ENCODE peak calls at places on chromosomes 3 and 15, in ten cellular contexts. One of them, this sample, is unnamed.

GRCh38 chr3:196246612-196247308 is 30.4 kb downstream of the SLC51A start:
- DNase-seq in A549: no peak
- DNase-seq in uterus: no peak
- DNase-seq in adrenal gland: no peak
- DNase-seq in GM23248: peak; percentile 34
- DNase-seq in WERI-Rb-1: no peak
- DNase-seq in ovary: no peak
- DNase-seq in PC-3: peak; percentile 87
- DNase-seq in naive thymus-derived CD4-positive, alpha-beta T cell: no peak
- DNase-seq in Peyer's patch: no peak
- DNase-seq in this sample: no peak

GRCh38 chr3:53845881-53846133 is 412 bp downstream of the CHDH start:
- DNase-seq in A549: no peak
- DNase-seq in uterus: no peak
- DNase-seq in adrenal gland: no peak
- DNase-seq in GM23248: no peak
- DNase-seq in WERI-Rb-1: no peak
- DNase-seq in ovary: no peak
- DNase-seq in PC-3: no peak
- DNase-seq in naive thymus-derived CD4-positive, alpha-beta T cell: no peak
- DNase-seq in Peyer's patch: no peak
- DNase-seq in this sample: no peak

GRCh38 chr15:56798639-56799038 is 65.3 kb upstream of the ZNF280D start:
- DNase-seq in A549: no peak
- DNase-seq in uterus: no peak
- DNase-seq in adrenal gland: no peak
- DNase-seq in GM23248: no peak
- DNase-seq in WERI-Rb-1: no peak
- DNase-seq in ovary: no peak
- DNase-seq in PC-3: no peak
- DNase-seq in naive thymus-derived CD4-positive, alpha-beta T cell: no peak
- DNase-seq in Peyer's patch: no peak
- DNase-seq in this sample: no peak

GRCh38 chr3:135802171-135802570 is 163.4 kb upstream of the PPP2R3A start:
- DNase-seq in A549: no peak
- DNase-seq in uterus: no peak
- DNase-seq in adrenal gland: peak; percentile 29
- DNase-seq in GM23248: no peak
- DNase-seq in WERI-Rb-1: no peak
- DNase-seq in ovary: no peak
- DNase-seq in PC-3: no peak
- DNase-seq in naive thymus-derived CD4-positive, alpha-beta T cell: no peak
- DNase-seq in Peyer's patch: no peak
- DNase-seq in this sample: no peak

GRCh38 chr3:16112910-16113504 is 61.5 kb upstream of the GALNT15 start:
- DNase-seq in A549: no peak
- DNase-seq in uterus: no peak
- DNase-seq in adrenal gland: peak; percentile 39
- DNase-seq in GM23248: peak; percentile 93
- DNase-seq in WERI-Rb-1: no peak
- DNase-seq in ovary: no peak
- DNase-seq in PC-3: peak; percentile 25
- DNase-seq in naive thymus-derived CD4-positive, alpha-beta T cell: no peak
- DNase-seq in Peyer's patch: no peak
- DNase-seq in this sample: no peak

GRCh38 chr3:70061111-70061510 is 61.6 kb downstream of the SAMMSON start:
- DNase-seq in A549: no peak
- DNase-seq in uterus: no peak
- DNase-seq in adrenal gland: no peak
- DNase-seq in GM23248: no peak
- DNase-seq in WERI-Rb-1: no peak
- DNase-seq in ovary: no peak
- DNase-seq in PC-3: no peak
- DNase-seq in naive thymus-derived CD4-positive, alpha-beta T cell: no peak
- DNase-seq in Peyer's patch: no peak
- DNase-seq in this sample: no peak

GRCh38 chr15:63195257-63196023 is 6.0 kb downstream of the RAB8B start:
- DNase-seq in A549: no peak
- DNase-seq in uterus: no peak
- DNase-seq in adrenal gland: peak; percentile 19
- DNase-seq in GM23248: no peak
- DNase-seq in WERI-Rb-1: no peak
- DNase-seq in ovary: peak; percentile 54
- DNase-seq in PC-3: no peak
- DNase-seq in naive thymus-derived CD4-positive, alpha-beta T cell: no peak
- DNase-seq in Peyer's patch: no peak
- DNase-seq in this sample: no peak

GRCh38 chr3:36032180-36032895 is 348.0 kb upstream of the STAC start:
- DNase-seq in A549: no peak
- DNase-seq in uterus: no peak
- DNase-seq in adrenal gland: no peak
- DNase-seq in GM23248: no peak
- DNase-seq in WERI-Rb-1: peak; percentile 85
- DNase-seq in ovary: no peak
- DNase-seq in PC-3: no peak
- DNase-seq in naive thymus-derived CD4-positive, alpha-beta T cell: no peak
- DNase-seq in Peyer's patch: no peak
- DNase-seq in this sample: no peak

GRCh38 chr15:78077860-78078187 is 313 bp upstream of the TBC1D2B start:
- DNase-seq in A549: no peak
- DNase-seq in uterus: no peak
- DNase-seq in adrenal gland: no peak
- DNase-seq in GM23248: peak; percentile 51
- DNase-seq in WERI-Rb-1: no peak
- DNase-seq in ovary: no peak
- DNase-seq in PC-3: peak; percentile 38
- DNase-seq in naive thymus-derived CD4-positive, alpha-beta T cell: no peak
- DNase-seq in Peyer's patch: no peak
- DNase-seq in this sample: no peak

GRCh38 chr15:78082743-78083110 is 5.2 kb upstream of the TBC1D2B start:
- DNase-seq in A549: no peak
- DNase-seq in uterus: no peak
- DNase-seq in adrenal gland: no peak
- DNase-seq in GM23248: no peak
- DNase-seq in WERI-Rb-1: no peak
- DNase-seq in ovary: no peak
- DNase-seq in PC-3: no peak
- DNase-seq in naive thymus-derived CD4-positive, alpha-beta T cell: no peak
- DNase-seq in Peyer's patch: peak; percentile 39
- DNase-seq in this sample: no peak

GRCh38 chr15:78079296-78080087 is 2.0 kb upstream of the TBC1D2B start:
- DNase-seq in A549: no peak
- DNase-seq in uterus: no peak
- DNase-seq in adrenal gland: no peak
- DNase-seq in GM23248: no peak
- DNase-seq in WERI-Rb-1: no peak
- DNase-seq in ovary: no peak
- DNase-seq in PC-3: no peak
- DNase-seq in naive thymus-derived CD4-positive, alpha-beta T cell: no peak
- DNase-seq in Peyer's patch: peak; percentile 33
- DNase-seq in this sample: no peak

GRCh38 chr15:78082106-78082742 is 4.7 kb upstream of the TBC1D2B start:
- DNase-seq in A549: no peak
- DNase-seq in uterus: no peak
- DNase-seq in adrenal gland: no peak
- DNase-seq in GM23248: peak; percentile 42
- DNase-seq in WERI-Rb-1: no peak
- DNase-seq in ovary: no peak
- DNase-seq in PC-3: no peak
- DNase-seq in naive thymus-derived CD4-positive, alpha-beta T cell: no peak
- DNase-seq in Peyer's patch: peak; percentile 46
- DNase-seq in this sample: no peak

GRCh38 chr15:78080088-78080460 is 2.6 kb upstream of the TBC1D2B start:
- DNase-seq in A549: no peak
- DNase-seq in uterus: no peak
- DNase-seq in adrenal gland: no peak
- DNase-seq in GM23248: no peak
- DNase-seq in WERI-Rb-1: no peak
- DNase-seq in ovary: no peak
- DNase-seq in PC-3: no peak
- DNase-seq in naive thymus-derived CD4-positive, alpha-beta T cell: no peak
- DNase-seq in Peyer's patch: peak; percentile 42
- DNase-seq in this sample: no peak
- H3K27ac ChIP-seq in A549: no peak overlapping the region
- H3K27ac ChIP-seq in uterus: no peak overlapping the region
- H3K27ac ChIP-seq in adrenal gland: no peak overlapping the region
- H3K27ac ChIP-seq in GM23248: no peak overlapping the region
- H3K27ac ChIP-seq in WERI-Rb-1: no peak overlapping the region
- H3K27ac ChIP-seq in ovary: peak overlapping the region; percentile 20
- H3K27ac ChIP-seq in PC-3: no peak overlapping the region
- H3K27ac ChIP-seq in naive thymus-derived CD4-positive, alpha-beta T cell: no peak overlapping the region
- H3K27ac ChIP-seq in Peyer's patch: no peak overlapping the region
- H3K27ac ChIP-seq in this sample: no peak overlapping the region

DNA sequence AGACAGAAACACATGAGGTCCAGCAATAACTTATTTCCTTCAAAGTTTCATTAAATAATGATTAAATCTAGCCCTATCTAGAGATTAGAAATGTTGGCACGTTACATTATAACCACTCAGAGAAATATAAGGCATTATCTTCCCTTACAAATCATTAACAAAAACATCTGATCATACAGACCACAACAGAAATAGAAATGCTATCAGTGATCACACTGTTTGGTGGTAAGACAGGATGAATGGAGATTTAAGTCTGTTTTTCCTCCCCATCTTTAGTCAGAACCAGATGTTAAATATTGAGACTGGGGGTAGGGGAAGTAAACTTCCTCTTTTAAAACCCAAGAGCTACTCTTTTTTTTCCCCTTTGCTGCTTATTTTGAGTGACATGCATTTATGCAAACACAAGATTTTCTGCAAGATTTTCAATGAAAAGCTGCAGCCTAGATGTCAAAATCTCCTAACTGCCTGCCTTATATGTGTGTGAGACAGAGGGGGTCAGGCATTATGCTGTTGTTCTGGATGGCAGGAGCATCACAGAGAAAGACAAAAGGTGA is 70.4 kb downstream of the CBLB start:
- DNase-seq in A549: no peak
- DNase-seq in uterus: no peak
- DNase-seq in adrenal gland: no peak
- DNase-seq in GM23248: peak; percentile 29
- DNase-seq in WERI-Rb-1: no peak
- DNase-seq in ovary: no peak
- DNase-seq in PC-3: no peak
- DNase-seq in naive thymus-derived CD4-positive, alpha-beta T cell: no peak
- DNase-seq in Peyer's patch: no peak
- DNase-seq in this sample: no peak
- H3K27ac ChIP-seq in A549: peak overlapping the region; percentile 55
- H3K27ac ChIP-seq in uterus: no peak overlapping the region
- H3K27ac ChIP-seq in adrenal gland: no peak overlapping the region
- H3K27ac ChIP-seq in GM23248: peak overlapping the region; percentile 23
- H3K27ac ChIP-seq in WERI-Rb-1: no peak overlapping the region
- H3K27ac ChIP-seq in ovary: no peak overlapping the region
- H3K27ac ChIP-seq in PC-3: no peak overlapping the region
- H3K27ac ChIP-seq in naive thymus-derived CD4-positive, alpha-beta T cell: no peak overlapping the region
- H3K27ac ChIP-seq in Peyer's patch: no peak overlapping the region
- H3K27ac ChIP-seq in this sample: no peak overlapping the region

GRCh38 chr3:141233457-141234161 is 2.0 kb downstream of the PXYLP1 start:
- DNase-seq in A549: no peak
- DNase-seq in uterus: no peak
- DNase-seq in adrenal gland: no peak
- DNase-seq in GM23248: no peak
- DNase-seq in WERI-Rb-1: no peak
- DNase-seq in ovary: no peak
- DNase-seq in PC-3: no peak
- DNase-seq in naive thymus-derived CD4-positive, alpha-beta T cell: no peak
- DNase-seq in Peyer's patch: no peak
- DNase-seq in this sample: no peak

GRCh38 chr3:141229132-141229531 is 2.5 kb upstream of the PXYLP1 start:
- DNase-seq in A549: no peak
- DNase-seq in uterus: no peak
- DNase-seq in adrenal gland: no peak
- DNase-seq in GM23248: no peak
- DNase-seq in WERI-Rb-1: no peak
- DNase-seq in ovary: no peak
- DNase-seq in PC-3: no peak
- DNase-seq in naive thymus-derived CD4-positive, alpha-beta T cell: no peak
- DNase-seq in Peyer's patch: no peak
- DNase-seq in this sample: no peak

GRCh38 chr3:141231923-141232861 is 567 bp downstream of the PXYLP1 start:
- DNase-seq in A549: no peak
- DNase-seq in uterus: peak; percentile 47
- DNase-seq in adrenal gland: peak; percentile 27
- DNase-seq in GM23248: peak; percentile 45
- DNase-seq in WERI-Rb-1: peak; percentile 54
- DNase-seq in ovary: peak; percentile 70
- DNase-seq in PC-3: peak; percentile 50
- DNase-seq in naive thymus-derived CD4-positive, alpha-beta T cell: peak; percentile 30
- DNase-seq in Peyer's patch: peak; percentile 60
- DNase-seq in this sample: peak; percentile 63

GRCh38 chr3:141230293-141230692 is 1.3 kb upstream of the PXYLP1 start:
- DNase-seq in A549: no peak
- DNase-seq in uterus: no peak
- DNase-seq in adrenal gland: no peak
- DNase-seq in GM23248: no peak
- DNase-seq in WERI-Rb-1: no peak
- DNase-seq in ovary: peak; percentile 26
- DNase-seq in PC-3: no peak
- DNase-seq in naive thymus-derived CD4-positive, alpha-beta T cell: no peak
- DNase-seq in Peyer's patch: no peak
- DNase-seq in this sample: no peak

GRCh38 chr3:141231101-141231922 is at the start of gene PXYLP1:
- DNase-seq in A549: peak; percentile 84
- DNase-seq in uterus: peak; percentile 92
- DNase-seq in adrenal gland: peak; percentile 94
- DNase-seq in GM23248: peak; percentile 97
- DNase-seq in WERI-Rb-1: peak; percentile 95
- DNase-seq in ovary: peak; percentile 95
- DNase-seq in PC-3: peak; percentile 84
- DNase-seq in naive thymus-derived CD4-positive, alpha-beta T cell: peak; percentile 83
- DNase-seq in Peyer's patch: peak; percentile 96
- DNase-seq in this sample: peak; percentile 95
- H3K27ac ChIP-seq in A549: peak within 1 kb of the TSS; percentile 90
- H3K27ac ChIP-seq in uterus: peak within 1 kb of the TSS; percentile 81
- H3K27ac ChIP-seq in adrenal gland: no peak within 1 kb of the TSS
- H3K27ac ChIP-seq in GM23248: peak within 1 kb of the TSS; percentile 68
- H3K27ac ChIP-seq in WERI-Rb-1: peak within 1 kb of the TSS; percentile 89
- H3K27ac ChIP-seq in ovary: peak within 1 kb of the TSS; percentile 70
- H3K27ac ChIP-seq in PC-3: no peak within 1 kb of the TSS
- H3K27ac ChIP-seq in naive thymus-derived CD4-positive, alpha-beta T cell: peak within 1 kb of the TSS; percentile 85
- H3K27ac ChIP-seq in Peyer's patch: peak within 1 kb of the TSS; percentile 89
- H3K27ac ChIP-seq in this sample: peak within 1 kb of the TSS; percentile 60

GRCh38 chr3:140857993-140858392 is 83.6 kb upstream of the SLC25A36 start:
- DNase-seq in A549: no peak
- DNase-seq in uterus: no peak
- DNase-seq in adrenal gland: no peak
- DNase-seq in GM23248: no peak
- DNase-seq in WERI-Rb-1: no peak
- DNase-seq in ovary: no peak
- DNase-seq in PC-3: no peak
- DNase-seq in naive thymus-derived CD4-positive, alpha-beta T cell: no peak
- DNase-seq in Peyer's patch: no peak
- DNase-seq in this sample: no peak

GRCh38 chr3:140854961-140855360 is 86.7 kb upstream of the SLC25A36 start:
- DNase-seq in A549: no peak
- DNase-seq in uterus: no peak
- DNase-seq in adrenal gland: no peak
- DNase-seq in GM23248: no peak
- DNase-seq in WERI-Rb-1: no peak
- DNase-seq in ovary: no peak
- DNase-seq in PC-3: no peak
- DNase-seq in naive thymus-derived CD4-positive, alpha-beta T cell: no peak
- DNase-seq in Peyer's patch: no peak
- DNase-seq in this sample: no peak

GRCh38 chr3:140863481-140864084 is 78.1 kb upstream of the SLC25A36 start:
- DNase-seq in A549: peak; percentile 42
- DNase-seq in uterus: peak; percentile 42
- DNase-seq in adrenal gland: peak; percentile 74
- DNase-seq in GM23248: peak; percentile 72
- DNase-seq in WERI-Rb-1: peak; percentile 53
- DNase-seq in ovary: peak; percentile 53
- DNase-seq in PC-3: peak; percentile 68
- DNase-seq in naive thymus-derived CD4-positive, alpha-beta T cell: no peak
- DNase-seq in Peyer's patch: peak; percentile 68
- DNase-seq in this sample: no peak

GRCh38 chr3:140859592-140860336 is 81.9 kb upstream of the SLC25A36 start:
- DNase-seq in A549: no peak
- DNase-seq in uterus: no peak
- DNase-seq in adrenal gland: no peak
- DNase-seq in GM23248: no peak
- DNase-seq in WERI-Rb-1: no peak
- DNase-seq in ovary: no peak
- DNase-seq in PC-3: peak; percentile 10
- DNase-seq in naive thymus-derived CD4-positive, alpha-beta T cell: no peak
- DNase-seq in Peyer's patch: no peak
- DNase-seq in this sample: no peak
- H3K27ac ChIP-seq in A549: no peak overlapping the region
- H3K27ac ChIP-seq in uterus: no peak overlapping the region
- H3K27ac ChIP-seq in adrenal gland: no peak overlapping the region
- H3K27ac ChIP-seq in GM23248: no peak overlapping the region
- H3K27ac ChIP-seq in WERI-Rb-1: no peak overlapping the region
- H3K27ac ChIP-seq in ovary: no peak overlapping the region
- H3K27ac ChIP-seq in PC-3: no peak overlapping the region
- H3K27ac ChIP-seq in naive thymus-derived CD4-positive, alpha-beta T cell: no peak overlapping the region
- H3K27ac ChIP-seq in Peyer's patch: no peak overlapping the region
- H3K27ac ChIP-seq in this sample: no peak overlapping the region

This sample was measured in right lobe of liver.